ENCODE peak calls at places on chromosomes 13 and 19, in four cellular contexts. One of them, this sample, is unnamed.

GRCh38 chr13:29704648-29705047 is 109.2 kb upstream of the SLC7A1 start:
- DNase-seq in HL-60: no peak
- DNase-seq in GM12878: no peak
- DNase-seq in K562: no peak
- DNase-seq in this sample: no peak

GRCh38 chr13:30308548-30308947 is 1.2 kb upstream of the KATNAL1 start:
- DNase-seq in HL-60: peak
- DNase-seq in GM12878: no peak
- DNase-seq in K562: peak
- DNase-seq in this sample: no peak

GRCh38 chr13:113735194-113735593 is 23.8 kb upstream of the TMEM255B start:
- DNase-seq in HL-60: no peak
- DNase-seq in GM12878: no peak
- DNase-seq in K562: no peak
- DNase-seq in this sample: no peak

GRCh38 chr19:55046975-55047622 is 9.0 kb upstream of the GP6 start:
- DNase-seq in HL-60: no peak
- DNase-seq in GM12878: no peak
- DNase-seq in K562: no peak
- DNase-seq in this sample: no peak

GRCh38 chr19:49614096-49614857 is 23.3 kb downstream of the PRR12 start:
- DNase-seq in HL-60: no peak
- DNase-seq in GM12878: no peak
- DNase-seq in K562: no peak
- DNase-seq in this sample: no peak

GRCh38 chr13:36275190-36276002 is 22.2 kb downstream of the CCDC169 start:
- DNase-seq in HL-60: no peak
- DNase-seq in GM12878: no peak
- DNase-seq in K562: no peak
- DNase-seq in this sample: no peak

GRCh38 chr19:55491546-55492360 is 3.5 kb downstream of the SSC5D start:
- DNase-seq in HL-60: no peak
- DNase-seq in GM12878: no peak
- DNase-seq in K562: no peak
- DNase-seq in this sample: no peak

GRCh38 chr19:7515091-7515470 is 822 bp upstream of the ZNF358 start:
- DNase-seq in HL-60: no peak
- DNase-seq in GM12878: no peak
- DNase-seq in K562: no peak
- DNase-seq in this sample: no peak

GRCh38 chr13:46475586-46475991 is 77.4 kb upstream of the LRCH1 start:
- DNase-seq in HL-60: no peak
- DNase-seq in GM12878: no peak
- DNase-seq in K562: no peak
- DNase-seq in this sample: no peak

GRCh38 chr19:5192568-5192967 is 148.0 kb downstream of the PTPRS start:
- DNase-seq in HL-60: no peak
- DNase-seq in GM12878: no peak
- DNase-seq in K562: no peak
- DNase-seq in this sample: no peak

GRCh38 chr13:95184317-95184716 is 116.9 kb downstream of the ABCC4 start:
- DNase-seq in HL-60: no peak
- DNase-seq in GM12878: no peak
- DNase-seq in K562: no peak
- DNase-seq in this sample: no peak

GRCh38 chr13:95182570-95183285 is 118.5 kb downstream of the ABCC4 start:
- DNase-seq in HL-60: no peak
- DNase-seq in GM12878: no peak
- DNase-seq in K562: no peak
- DNase-seq in this sample: no peak

GRCh38 chr13:95176611-95177259 is 124.5 kb downstream of the ABCC4 start:
- DNase-seq in HL-60: no peak
- DNase-seq in GM12878: no peak
- DNase-seq in K562: no peak
- DNase-seq in this sample: no peak

GRCh38 chr13:95181586-95181985 is 119.7 kb downstream of the ABCC4 start:
- DNase-seq in HL-60: no peak
- DNase-seq in GM12878: peak
- DNase-seq in K562: no peak
- DNase-seq in this sample: peak

DNA sequence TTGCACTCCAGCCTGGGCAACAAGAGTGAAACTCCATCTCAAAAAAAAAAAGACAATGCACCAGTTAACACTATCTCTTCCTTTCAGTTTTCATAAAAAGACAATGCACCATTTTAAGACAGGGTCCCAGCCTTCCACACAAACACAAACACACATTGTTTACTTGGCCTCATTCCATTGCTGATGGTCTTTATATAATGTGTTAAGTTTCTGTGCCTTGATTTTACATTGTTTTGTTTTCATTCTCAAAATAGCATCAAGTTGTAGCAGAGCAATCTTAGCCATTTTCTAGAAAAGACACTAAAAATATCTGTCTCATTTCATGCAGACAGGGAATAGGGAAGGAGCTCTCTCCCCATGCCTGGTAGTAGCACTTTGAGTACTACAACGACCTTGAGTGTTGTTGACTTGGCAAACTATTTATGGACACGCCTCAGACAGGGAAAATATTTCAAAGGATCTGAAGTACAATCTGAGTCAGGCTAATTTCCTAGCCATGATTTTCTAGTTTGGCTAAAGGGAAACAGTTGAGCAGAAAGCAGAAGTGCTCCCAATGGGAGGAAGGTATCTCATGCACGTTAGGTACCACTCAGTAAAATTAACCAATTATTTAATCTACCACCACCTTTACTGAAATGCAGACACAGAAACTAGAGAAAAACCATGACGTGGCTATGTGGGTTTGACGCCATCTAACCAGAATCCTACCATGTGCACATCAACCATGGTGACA is 120.6 kb downstream of the ABCC4 start:
- DNase-seq in HL-60: no peak
- DNase-seq in GM12878: no peak
- DNase-seq in K562: no peak
- DNase-seq in this sample: no peak
- TF ChIP-seq SPI1 in HL-60: peak
- TF ChIP-seq SPI1 in GM12878: peak
- TF ChIP-seq SPI1 in K562: no peak
- TF ChIP-seq SPI1 in this sample: peak

GRCh38 chr19:33580645-33581037 is 41.1 kb upstream of the CHST8 start:
- DNase-seq in HL-60: no peak
- DNase-seq in GM12878: no peak
- DNase-seq in K562: no peak
- DNase-seq in this sample: no peak
- TF ChIP-seq SPI1 in HL-60: no peak
- TF ChIP-seq SPI1 in GM12878: no peak
- TF ChIP-seq SPI1 in K562: no peak
- TF ChIP-seq SPI1 in this sample: no peak

GRCh38 chr19:32342695-32343094 is 2.7 kb upstream of the ZNF507 start:
- DNase-seq in HL-60: no peak
- DNase-seq in GM12878: no peak
- DNase-seq in K562: no peak
- DNase-seq in this sample: no peak

GRCh38 chr19:32343550-32344262 is 1.7 kb upstream of the ZNF507 start:
- DNase-seq in HL-60: no peak
- DNase-seq in GM12878: no peak
- DNase-seq in K562: no peak
- DNase-seq in this sample: no peak

GRCh38 chr19:32336259-32337111 is 8.9 kb upstream of the ZNF507 start:
- DNase-seq in HL-60: no peak
- DNase-seq in GM12878: no peak
- DNase-seq in K562: no peak
- DNase-seq in this sample: no peak

GRCh38 chr19:32337176-32337808 is 8.1 kb upstream of the ZNF507 start:
- DNase-seq in HL-60: no peak
- DNase-seq in GM12878: no peak
- DNase-seq in K562: no peak
- DNase-seq in this sample: no peak

GRCh38 chr19:32339988-32340874 is 5.2 kb upstream of the ZNF507 start:
- DNase-seq in HL-60: no peak
- DNase-seq in GM12878: no peak
- DNase-seq in K562: peak
- DNase-seq in this sample: peak
- TF ChIP-seq SPI1 in HL-60: no peak
- TF ChIP-seq SPI1 in GM12878: no peak
- TF ChIP-seq SPI1 in K562: no peak
- TF ChIP-seq SPI1 in this sample: no peak

GRCh38 chr13:80399340-80400163 is 58.6 kb upstream of the SPRY2 start:
- DNase-seq in HL-60: peak
- DNase-seq in GM12878: peak
- DNase-seq in K562: no peak
- DNase-seq in this sample: no peak

GRCh38 chr13:80400834-80401450 is 60.0 kb upstream of the SPRY2 start:
- DNase-seq in HL-60: no peak
- DNase-seq in GM12878: peak
- DNase-seq in K562: no peak
- DNase-seq in this sample: no peak

DNA sequence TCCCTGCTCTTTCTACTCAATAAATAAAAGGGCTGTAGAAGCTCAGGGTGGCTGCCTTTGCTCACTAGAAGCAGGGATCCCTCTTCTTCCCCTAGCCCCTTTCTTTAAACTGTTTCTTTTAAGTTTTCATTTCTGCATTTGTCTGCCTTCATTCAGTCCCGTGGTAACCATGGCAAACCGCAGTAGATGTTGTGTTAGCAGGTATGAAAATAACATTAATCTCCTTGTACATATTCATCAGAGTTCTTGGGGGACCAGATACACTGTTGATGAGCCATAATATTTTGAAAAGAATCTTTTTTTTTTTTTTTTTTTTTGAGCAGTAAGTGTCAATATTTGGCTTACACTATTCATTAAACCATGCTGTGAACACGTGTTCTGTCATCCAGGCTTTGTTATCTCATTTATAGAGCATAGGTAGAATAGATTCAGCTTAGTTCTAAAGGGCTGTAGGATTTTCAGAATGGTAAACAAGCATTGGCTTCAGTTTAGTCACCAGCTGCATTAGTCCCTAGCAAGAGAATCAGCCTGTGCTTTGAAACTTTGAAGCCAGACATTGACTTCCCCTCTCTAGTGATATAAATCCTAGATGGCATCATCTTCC is 59.3 kb upstream of the SPRY2 start:
- DNase-seq in HL-60: no peak
- DNase-seq in GM12878: peak
- DNase-seq in K562: no peak
- DNase-seq in this sample: no peak
- TF ChIP-seq SPI1 in HL-60: peak
- TF ChIP-seq SPI1 in GM12878: no peak
- TF ChIP-seq SPI1 in K562: no peak
- TF ChIP-seq SPI1 in this sample: no peak

DNA sequence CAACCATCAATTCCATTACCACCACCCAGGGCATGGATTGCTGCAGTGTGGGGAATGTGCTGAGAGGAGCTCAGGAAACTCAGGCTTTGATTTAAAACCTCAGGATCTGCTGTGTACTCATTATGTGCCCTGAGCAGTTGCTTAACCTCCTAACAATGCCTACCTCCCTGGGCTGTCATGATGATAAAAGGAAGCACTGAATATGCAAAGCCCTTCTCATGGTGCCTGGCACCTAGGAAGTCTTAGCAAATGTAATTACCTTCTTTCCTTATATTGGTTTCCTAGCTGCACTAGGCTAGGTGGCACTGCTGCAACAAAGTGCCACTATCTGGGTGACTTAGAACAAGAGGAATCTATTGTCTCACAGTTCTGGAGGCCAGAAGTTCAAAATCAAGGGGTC is 62.2 kb downstream of the KCTD12 start:
- DNase-seq in HL-60: no peak
- DNase-seq in GM12878: no peak
- DNase-seq in K562: no peak
- DNase-seq in this sample: no peak
- TF ChIP-seq SPI1 in HL-60: no peak
- TF ChIP-seq SPI1 in GM12878: no peak
- TF ChIP-seq SPI1 in K562: no peak
- TF ChIP-seq SPI1 in this sample: no peak

GRCh38 chr13:103692442-103692841 is 626.2 kb upstream of the SLC10A2 start:
- DNase-seq in HL-60: no peak
- DNase-seq in GM12878: no peak
- DNase-seq in K562: no peak
- DNase-seq in this sample: no peak
- TF ChIP-seq SPI1 in HL-60: no peak
- TF ChIP-seq SPI1 in GM12878: no peak
- TF ChIP-seq SPI1 in K562: no peak
- TF ChIP-seq SPI1 in this sample: no peak

DNA sequence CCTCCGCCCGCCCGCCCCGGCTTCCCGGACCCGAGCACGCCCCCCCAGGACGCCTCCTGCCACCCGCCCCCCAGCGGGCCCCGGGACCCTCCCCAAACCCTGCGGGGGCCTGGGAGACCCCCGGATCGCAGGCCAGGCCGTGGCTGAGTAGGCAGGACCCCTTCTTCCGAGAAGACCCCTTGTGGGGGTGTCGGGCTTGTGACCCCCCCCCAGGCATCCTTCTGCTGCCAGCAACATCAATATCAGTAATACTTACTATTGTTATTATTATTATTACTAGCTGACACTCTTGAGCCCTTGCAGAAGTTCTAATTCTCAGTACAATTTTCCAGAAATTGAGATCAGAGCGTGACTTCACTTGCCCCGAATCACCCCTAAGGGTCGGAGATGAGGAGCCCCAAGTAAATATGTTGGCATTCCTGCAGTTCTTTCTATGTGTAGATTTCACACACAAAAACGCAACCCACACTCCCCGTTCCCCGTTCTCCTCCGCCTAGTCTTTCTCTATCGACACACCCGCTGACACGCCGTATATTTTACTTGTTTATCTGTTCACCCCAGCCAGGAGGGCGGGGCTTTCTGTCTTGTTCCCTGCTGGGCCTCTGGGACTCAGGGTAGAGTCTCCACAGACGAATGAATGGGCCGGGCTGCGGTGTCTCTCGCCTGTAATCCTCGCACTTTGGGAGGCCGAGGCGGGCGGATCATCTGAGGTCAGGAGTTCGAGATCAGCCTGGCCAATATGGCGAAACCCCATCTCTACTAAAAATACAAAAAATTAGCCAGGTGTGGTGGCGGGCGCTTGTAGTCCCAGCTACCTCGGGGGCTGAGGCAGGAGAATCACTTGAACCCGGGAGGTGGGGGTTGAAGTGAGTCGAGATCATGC is 14.7 kb downstream of the TLE5 start:
- DNase-seq in HL-60: no peak
- DNase-seq in GM12878: no peak
- DNase-seq in K562: peak
- DNase-seq in this sample: no peak
- TF ChIP-seq SPI1 in HL-60: no peak
- TF ChIP-seq SPI1 in GM12878: no peak
- TF ChIP-seq SPI1 in K562: peak
- TF ChIP-seq SPI1 in this sample: no peak

This sample was measured in GM12891.